ENCODE peak calls at places on chromosomes 3 and 15, in nine cellular contexts. One of them, this sample, is unnamed.
A peak's percentile ranks its signal among the peaks of the same experiment; 100 is the strongest.

GRCh38 chr3:129310111-129310601 is 31.5 kb downstream of the HMCES start:
- DNase-seq in CD4-positive, alpha-beta memory T cell: no peak
- DNase-seq in naive thymus-derived CD4-positive, alpha-beta T cell: no peak
- DNase-seq in ovary: no peak
- DNase-seq in stomach: no peak
- DNase-seq in heart left ventricle: no peak
- DNase-seq in mesendoderm: peak; percentile 57
- DNase-seq in Peyer's patch: no peak
- DNase-seq in tibial nerve: no peak
- DNase-seq in this sample: no peak

GRCh38 chr3:145767909-145768308 is 393.1 kb downstream of the PLOD2 start:
- DNase-seq in tibial nerve: no peak
- DNase-seq in heart left ventricle: no peak
- DNase-seq in CD4-positive, alpha-beta memory T cell: no peak
- DNase-seq in ovary: no peak
- DNase-seq in stomach: no peak
- DNase-seq in mesendoderm: no peak
- DNase-seq in naive thymus-derived CD4-positive, alpha-beta T cell: no peak
- DNase-seq in Peyer's patch: no peak
- DNase-seq in this sample: no peak

GRCh38 chr15:52093539-52094502 is 18.8 kb downstream of the BCL2L10 start:
- DNase-seq in mesendoderm: no peak
- DNase-seq in CD4-positive, alpha-beta memory T cell: no peak
- DNase-seq in ovary: peak; percentile 50
- DNase-seq in naive thymus-derived CD4-positive, alpha-beta T cell: no peak
- DNase-seq in Peyer's patch: no peak
- DNase-seq in stomach: no peak
- DNase-seq in tibial nerve: peak; percentile 68
- DNase-seq in heart left ventricle: no peak
- DNase-seq in this sample: no peak

GRCh38 chr3:127815641-127816605 is 6.4 kb downstream of the MGLL start:
- DNase-seq in ovary: no peak
- DNase-seq in naive thymus-derived CD4-positive, alpha-beta T cell: no peak
- DNase-seq in Peyer's patch: peak; percentile 85
- DNase-seq in stomach: peak; percentile 33
- DNase-seq in tibial nerve: no peak
- DNase-seq in CD4-positive, alpha-beta memory T cell: no peak
- DNase-seq in heart left ventricle: no peak
- DNase-seq in mesendoderm: no peak
- DNase-seq in this sample: no peak

GRCh38 chr3:50256978-50257890 is 11.7 kb upstream of the SEMA3B start:
- DNase-seq in CD4-positive, alpha-beta memory T cell: no peak
- DNase-seq in ovary: no peak
- DNase-seq in mesendoderm: peak; percentile 76
- DNase-seq in Peyer's patch: peak; percentile 76
- DNase-seq in heart left ventricle: peak; percentile 61
- DNase-seq in tibial nerve: no peak
- DNase-seq in naive thymus-derived CD4-positive, alpha-beta T cell: no peak
- DNase-seq in stomach: peak; percentile 66
- DNase-seq in this sample: no peak

GRCh38 chr3:155101398-155101797 is 21.3 kb downstream of the MME start:
- DNase-seq in ovary: no peak
- DNase-seq in mesendoderm: no peak
- DNase-seq in Peyer's patch: no peak
- DNase-seq in tibial nerve: no peak
- DNase-seq in CD4-positive, alpha-beta memory T cell: no peak
- DNase-seq in stomach: no peak
- DNase-seq in heart left ventricle: no peak
- DNase-seq in naive thymus-derived CD4-positive, alpha-beta T cell: no peak
- DNase-seq in this sample: no peak

GRCh38 chr3:44995142-44995770 is 19.2 kb downstream of the EXOSC7 start:
- DNase-seq in mesendoderm: no peak
- DNase-seq in stomach: peak; percentile 37
- DNase-seq in Peyer's patch: no peak
- DNase-seq in ovary: no peak
- DNase-seq in heart left ventricle: no peak
- DNase-seq in CD4-positive, alpha-beta memory T cell: no peak
- DNase-seq in tibial nerve: peak; percentile 88
- DNase-seq in naive thymus-derived CD4-positive, alpha-beta T cell: no peak
- DNase-seq in this sample: no peak

GRCh38 chr15:42581272-42581730 is 5.9 kb downstream of the STARD9 start:
- DNase-seq in naive thymus-derived CD4-positive, alpha-beta T cell: peak; percentile 80
- DNase-seq in Peyer's patch: peak; percentile 94
- DNase-seq in mesendoderm: peak; percentile 91
- DNase-seq in ovary: peak; percentile 84
- DNase-seq in heart left ventricle: peak; percentile 94
- DNase-seq in tibial nerve: peak; percentile 80
- DNase-seq in stomach: peak; percentile 88
- DNase-seq in CD4-positive, alpha-beta memory T cell: peak; percentile 73
- DNase-seq in this sample: peak; percentile 91

GRCh38 chr3:134675726-134676252 is 25.0 kb upstream of the KY start:
- DNase-seq in CD4-positive, alpha-beta memory T cell: no peak
- DNase-seq in heart left ventricle: no peak
- DNase-seq in ovary: no peak
- DNase-seq in stomach: no peak
- DNase-seq in tibial nerve: no peak
- DNase-seq in Peyer's patch: no peak
- DNase-seq in naive thymus-derived CD4-positive, alpha-beta T cell: no peak
- DNase-seq in mesendoderm: no peak
- DNase-seq in this sample: no peak

GRCh38 chr3:122620399-122620798 is 42.9 kb downstream of the PARP15 start:
- DNase-seq in heart left ventricle: no peak
- DNase-seq in CD4-positive, alpha-beta memory T cell: no peak
- DNase-seq in stomach: no peak
- DNase-seq in naive thymus-derived CD4-positive, alpha-beta T cell: no peak
- DNase-seq in ovary: no peak
- DNase-seq in mesendoderm: no peak
- DNase-seq in Peyer's patch: no peak
- DNase-seq in tibial nerve: no peak
- DNase-seq in this sample: no peak

GRCh38 chr15:97598353-97598798 is 362.1 kb upstream of the ARRDC4 start:
- DNase-seq in mesendoderm: no peak
- DNase-seq in tibial nerve: no peak
- DNase-seq in heart left ventricle: no peak
- DNase-seq in ovary: no peak
- DNase-seq in CD4-positive, alpha-beta memory T cell: no peak
- DNase-seq in stomach: no peak
- DNase-seq in naive thymus-derived CD4-positive, alpha-beta T cell: no peak
- DNase-seq in Peyer's patch: no peak
- DNase-seq in this sample: no peak

GRCh38 chr3:20669184-20669583 is 483.2 kb upstream of the SGO1 start:
- DNase-seq in CD4-positive, alpha-beta memory T cell: no peak
- DNase-seq in stomach: no peak
- DNase-seq in heart left ventricle: peak; percentile 44
- DNase-seq in naive thymus-derived CD4-positive, alpha-beta T cell: no peak
- DNase-seq in tibial nerve: no peak
- DNase-seq in ovary: peak; percentile 67
- DNase-seq in mesendoderm: no peak
- DNase-seq in Peyer's patch: no peak
- DNase-seq in this sample: no peak

GRCh38 chr3:170565495-170565894 is 20.4 kb downstream of the SLC7A14 start:
- DNase-seq in ovary: no peak
- DNase-seq in Peyer's patch: no peak
- DNase-seq in heart left ventricle: no peak
- DNase-seq in mesendoderm: no peak
- DNase-seq in naive thymus-derived CD4-positive, alpha-beta T cell: no peak
- DNase-seq in tibial nerve: no peak
- DNase-seq in stomach: no peak
- DNase-seq in CD4-positive, alpha-beta memory T cell: no peak
- DNase-seq in this sample: no peak

GRCh38 chr3:32998631-32999451 is 47.4 kb downstream of the CCR4 start:
- DNase-seq in CD4-positive, alpha-beta memory T cell: no peak
- DNase-seq in Peyer's patch: no peak
- DNase-seq in ovary: no peak
- DNase-seq in mesendoderm: no peak
- DNase-seq in tibial nerve: no peak
- DNase-seq in naive thymus-derived CD4-positive, alpha-beta T cell: no peak
- DNase-seq in heart left ventricle: no peak
- DNase-seq in stomach: no peak
- DNase-seq in this sample: no peak

GRCh38 chr15:58269455-58270414 is 131.6 kb downstream of the AQP9 start:
- DNase-seq in Peyer's patch: peak; percentile 60
- DNase-seq in heart left ventricle: no peak
- DNase-seq in CD4-positive, alpha-beta memory T cell: peak; percentile 25
- DNase-seq in stomach: no peak
- DNase-seq in ovary: no peak
- DNase-seq in tibial nerve: peak; percentile 30
- DNase-seq in mesendoderm: peak; percentile 90
- DNase-seq in naive thymus-derived CD4-positive, alpha-beta T cell: peak; percentile 56
- DNase-seq in this sample: no peak

GRCh38 chr3:39144095-39144747 is 9.2 kb downstream of the CSRNP1 start:
- DNase-seq in Peyer's patch: peak; percentile 45
- DNase-seq in stomach: no peak
- DNase-seq in CD4-positive, alpha-beta memory T cell: no peak
- DNase-seq in naive thymus-derived CD4-positive, alpha-beta T cell: no peak
- DNase-seq in heart left ventricle: no peak
- DNase-seq in ovary: peak; percentile 45
- DNase-seq in tibial nerve: no peak
- DNase-seq in mesendoderm: no peak
- DNase-seq in this sample: no peak
- H3K4me1 ChIP-seq in Peyer's patch: peaks cover 39% of the 10 kb centered on the region
- H3K4me1 ChIP-seq in stomach: peaks cover 71% of the 10 kb centered on the region
- H3K4me1 ChIP-seq in CD4-positive, alpha-beta memory T cell: peaks cover 37% of the 10 kb centered on the region
- H3K4me1 ChIP-seq in naive thymus-derived CD4-positive, alpha-beta T cell: peaks cover 33% of the 10 kb centered on the region
- H3K4me1 ChIP-seq in heart left ventricle: peaks cover 59% of the 10 kb centered on the region
- H3K4me1 ChIP-seq in ovary: peaks cover 41% of the 10 kb centered on the region
- H3K4me1 ChIP-seq in tibial nerve: peaks cover 47% of the 10 kb centered on the region
- H3K4me1 ChIP-seq in mesendoderm: peaks cover 20% of the 10 kb centered on the region
- H3K4me1 ChIP-seq in this sample: peaks cover 40% of the 10 kb centered on the region

GRCh38 chr3:136931587-136931986 is 26.2 kb upstream of the IL20RB start:
- DNase-seq in tibial nerve: no peak
- DNase-seq in heart left ventricle: no peak
- DNase-seq in CD4-positive, alpha-beta memory T cell: no peak
- DNase-seq in stomach: no peak
- DNase-seq in ovary: no peak
- DNase-seq in naive thymus-derived CD4-positive, alpha-beta T cell: no peak
- DNase-seq in Peyer's patch: no peak
- DNase-seq in mesendoderm: no peak
- DNase-seq in this sample: no peak
- H3K4me3 ChIP-seq in tibial nerve: peak overlapping the region; percentile 7
- H3K4me3 ChIP-seq in heart left ventricle: peak overlapping the region; percentile 15
- H3K4me3 ChIP-seq in CD4-positive, alpha-beta memory T cell: no peak overlapping the region
- H3K4me3 ChIP-seq in stomach: no peak overlapping the region
- H3K4me3 ChIP-seq in ovary: no peak overlapping the region
- H3K4me3 ChIP-seq in naive thymus-derived CD4-positive, alpha-beta T cell: no peak overlapping the region
- H3K4me3 ChIP-seq in Peyer's patch: peak overlapping the region; percentile 23
- H3K4me3 ChIP-seq in mesendoderm: no peak overlapping the region
- H3K4me3 ChIP-seq in this sample: no peak overlapping the region

DNA sequence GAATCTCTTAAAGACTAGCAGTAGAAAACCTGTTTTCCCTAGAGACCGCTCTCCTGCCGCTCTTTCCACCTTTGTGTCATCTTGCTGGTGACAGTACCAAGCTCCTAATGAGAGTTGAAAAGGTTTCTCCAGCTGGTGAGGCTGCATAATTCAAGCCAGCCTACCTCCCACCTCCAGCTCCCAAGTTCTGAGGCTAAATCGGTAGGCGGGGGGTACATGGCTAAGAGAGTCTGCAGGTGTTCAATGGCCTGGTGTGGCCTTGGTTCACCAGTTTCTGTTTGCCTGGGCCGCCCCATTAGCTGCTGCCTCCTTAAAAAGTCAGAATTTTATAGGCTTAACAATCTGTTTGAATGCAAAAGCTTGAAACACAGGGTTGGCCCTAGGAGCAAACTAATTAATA is 262.8 kb downstream of the SLCO3A1 start:
- DNase-seq in Peyer's patch: no peak
- DNase-seq in mesendoderm: no peak
- DNase-seq in CD4-positive, alpha-beta memory T cell: no peak
- DNase-seq in ovary: no peak
- DNase-seq in naive thymus-derived CD4-positive, alpha-beta T cell: no peak
- DNase-seq in tibial nerve: no peak
- DNase-seq in stomach: no peak
- DNase-seq in heart left ventricle: no peak
- DNase-seq in this sample: no peak
- H3K4me1 ChIP-seq in Peyer's patch: no peaks in the 10 kb centered on the region
- H3K4me1 ChIP-seq in mesendoderm: peaks cover 3% of the 10 kb centered on the region
- H3K4me1 ChIP-seq in CD4-positive, alpha-beta memory T cell: no peaks in the 10 kb centered on the region
- H3K4me1 ChIP-seq in ovary: no peaks in the 10 kb centered on the region
- H3K4me1 ChIP-seq in naive thymus-derived CD4-positive, alpha-beta T cell: no peaks in the 10 kb centered on the region
- H3K4me1 ChIP-seq in tibial nerve: peaks cover 27% of the 10 kb centered on the region
- H3K4me1 ChIP-seq in stomach: peaks cover 8% of the 10 kb centered on the region
- H3K4me1 ChIP-seq in heart left ventricle: peaks cover 3% of the 10 kb centered on the region
- H3K4me1 ChIP-seq in this sample: no peaks in the 10 kb centered on the region

GRCh38 chr15:61173899-61174689 is 55.0 kb downstream of the RORA start:
- DNase-seq in Peyer's patch: no peak
- DNase-seq in stomach: no peak
- DNase-seq in heart left ventricle: no peak
- DNase-seq in ovary: no peak
- DNase-seq in CD4-positive, alpha-beta memory T cell: no peak
- DNase-seq in tibial nerve: no peak
- DNase-seq in mesendoderm: no peak
- DNase-seq in naive thymus-derived CD4-positive, alpha-beta T cell: no peak
- DNase-seq in this sample: no peak

GRCh38 chr15:61172325-61172724 is 56.8 kb downstream of the RORA start:
- DNase-seq in naive thymus-derived CD4-positive, alpha-beta T cell: no peak
- DNase-seq in CD4-positive, alpha-beta memory T cell: no peak
- DNase-seq in Peyer's patch: no peak
- DNase-seq in heart left ventricle: no peak
- DNase-seq in stomach: no peak
- DNase-seq in tibial nerve: no peak
- DNase-seq in mesendoderm: peak; percentile 27
- DNase-seq in ovary: no peak
- DNase-seq in this sample: no peak

GRCh38 chr15:61171190-61171589 is 57.9 kb downstream of the RORA start:
- DNase-seq in ovary: no peak
- DNase-seq in Peyer's patch: no peak
- DNase-seq in CD4-positive, alpha-beta memory T cell: no peak
- DNase-seq in stomach: no peak
- DNase-seq in heart left ventricle: no peak
- DNase-seq in naive thymus-derived CD4-positive, alpha-beta T cell: no peak
- DNase-seq in mesendoderm: no peak
- DNase-seq in tibial nerve: no peak
- DNase-seq in this sample: no peak

GRCh38 chr15:61169904-61170695 is 59.0 kb downstream of the RORA start:
- DNase-seq in heart left ventricle: no peak
- DNase-seq in stomach: no peak
- DNase-seq in Peyer's patch: no peak
- DNase-seq in CD4-positive, alpha-beta memory T cell: peak; percentile 6
- DNase-seq in ovary: no peak
- DNase-seq in mesendoderm: peak; percentile 29
- DNase-seq in naive thymus-derived CD4-positive, alpha-beta T cell: no peak
- DNase-seq in tibial nerve: no peak
- DNase-seq in this sample: no peak

DNA sequence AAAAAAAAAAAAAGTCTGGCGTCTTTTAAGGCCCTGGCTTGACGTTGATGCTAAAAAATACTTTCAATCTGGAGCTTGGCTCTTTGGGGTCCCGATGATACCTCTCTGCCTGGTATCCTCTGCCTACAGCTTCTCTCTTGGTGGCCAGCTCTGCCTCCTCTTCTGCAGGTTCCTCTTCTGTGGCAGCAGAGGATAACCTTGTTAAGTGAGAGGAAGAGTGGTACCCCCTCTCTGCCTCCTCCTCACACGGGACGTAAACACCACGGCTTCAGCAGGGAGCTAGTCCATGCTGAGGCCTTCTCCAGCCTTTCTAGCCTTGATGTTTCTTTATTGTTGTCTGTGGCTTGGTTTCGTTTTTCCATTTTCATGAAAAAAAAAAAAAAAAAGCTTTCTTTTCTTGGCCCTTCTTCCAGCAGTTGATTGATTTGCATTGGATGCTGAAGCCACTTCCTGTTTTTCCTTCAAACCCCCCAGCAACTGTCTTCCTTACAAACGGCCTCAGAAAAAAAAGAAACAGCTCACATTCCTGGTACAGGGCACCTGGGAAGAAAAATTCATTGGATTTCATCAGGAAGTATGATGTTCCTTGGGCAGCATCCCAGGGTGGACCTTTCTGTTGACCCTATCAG is 59.7 kb downstream of the RORA start:
- DNase-seq in Peyer's patch: no peak
- DNase-seq in heart left ventricle: no peak
- DNase-seq in ovary: no peak
- DNase-seq in tibial nerve: no peak
- DNase-seq in mesendoderm: no peak
- DNase-seq in CD4-positive, alpha-beta memory T cell: no peak
- DNase-seq in naive thymus-derived CD4-positive, alpha-beta T cell: no peak
- DNase-seq in stomach: no peak
- DNase-seq in this sample: no peak
- H3K4me3 ChIP-seq in Peyer's patch: no peak overlapping the region
- H3K4me3 ChIP-seq in heart left ventricle: no peak overlapping the region
- H3K4me3 ChIP-seq in ovary: no peak overlapping the region
- H3K4me3 ChIP-seq in tibial nerve: no peak overlapping the region
- H3K4me3 ChIP-seq in mesendoderm: no peak overlapping the region
- H3K4me3 ChIP-seq in CD4-positive, alpha-beta memory T cell: no peak overlapping the region
- H3K4me3 ChIP-seq in naive thymus-derived CD4-positive, alpha-beta T cell: no peak overlapping the region
- H3K4me3 ChIP-seq in stomach: no peak overlapping the region
- H3K4me3 ChIP-seq in this sample: peak overlapping the region; percentile 35